ENCODE peak calls at places on chromosomes 16 and 17, in five cellular contexts. P is lung; I is left ventricle myocardium inferior; W is hepatocyte; Q is CD8-positive, alpha-beta T cell. K is an unnamed sample. For H3K4me1, the result is how much of the 10 kb centered on the place peaks cover.

GRCh38 chr16:50153648-50154368 is 702 bp downstream of the TENT4B start:
- DNase-seq in P (no peak), I (peak), W (no peak), Q (no peak), K (no peak)

GRCh38 chr16:24848065-24848464 is 2.3 kb downstream of the SLC5A11 start:
- DNase-seq in P (no peak), I (no peak), W (no peak), Q (no peak), K (no peak)

GRCh38 chr16:52470601-52471000 is 76.3 kb downstream of the TOX3 start:
- DNase-seq in P (no peak), I (no peak), W (no peak), Q (no peak), K (no peak)

GRCh38 chr17:80859004-80859941 is 132.4 kb upstream of the CHMP6 start:
- DNase-seq in P (peak), I (peak), W (peak), Q (no peak), K (peak)

GRCh38 chr17:80916246-80916645 is 75.4 kb upstream of the CHMP6 start:
- DNase-seq in P (no peak), I (no peak), W (no peak), Q (no peak), K (no peak)

GRCh38 chr16:79801550-79802090 is 201.1 kb upstream of the MAF start:
- DNase-seq in P (no peak), I (no peak), W (no peak), Q (no peak), K (no peak)

GRCh38 chr17:56934280-56934679 is 20.4 kb upstream of the TRIM25 start:
- DNase-seq in P (no peak), I (no peak), W (no peak), Q (no peak), K (no peak)

GRCh38 chr17:32449963-32450362 is 5.7 kb downstream of the PSMD11 start:
- DNase-seq in P (no peak), I (no peak), W (no peak), Q (no peak), K (no peak)

GRCh38 chr16:324451-325334 is 27.8 kb downstream of the AXIN1 start:
- DNase-seq in P (no peak), I (peak), W (peak), Q (peak), K (peak)

GRCh38 chr16:77679901-77680300 is 42.4 kb upstream of the NUDT7 start:
- DNase-seq in P (no peak), I (no peak), W (no peak), Q (no peak), K (no peak)

GRCh38 chr17:73211745-73212144 is 18.9 kb downstream of the COG1 start:
- DNase-seq in P (no peak), I (no peak), W (no peak), Q (peak), K (no peak)

GRCh38 chr16:80047796-80048649 is 447.5 kb upstream of the MAF start:
- DNase-seq in P (no peak), I (no peak), W (no peak), Q (no peak), K (no peak)

DNA sequence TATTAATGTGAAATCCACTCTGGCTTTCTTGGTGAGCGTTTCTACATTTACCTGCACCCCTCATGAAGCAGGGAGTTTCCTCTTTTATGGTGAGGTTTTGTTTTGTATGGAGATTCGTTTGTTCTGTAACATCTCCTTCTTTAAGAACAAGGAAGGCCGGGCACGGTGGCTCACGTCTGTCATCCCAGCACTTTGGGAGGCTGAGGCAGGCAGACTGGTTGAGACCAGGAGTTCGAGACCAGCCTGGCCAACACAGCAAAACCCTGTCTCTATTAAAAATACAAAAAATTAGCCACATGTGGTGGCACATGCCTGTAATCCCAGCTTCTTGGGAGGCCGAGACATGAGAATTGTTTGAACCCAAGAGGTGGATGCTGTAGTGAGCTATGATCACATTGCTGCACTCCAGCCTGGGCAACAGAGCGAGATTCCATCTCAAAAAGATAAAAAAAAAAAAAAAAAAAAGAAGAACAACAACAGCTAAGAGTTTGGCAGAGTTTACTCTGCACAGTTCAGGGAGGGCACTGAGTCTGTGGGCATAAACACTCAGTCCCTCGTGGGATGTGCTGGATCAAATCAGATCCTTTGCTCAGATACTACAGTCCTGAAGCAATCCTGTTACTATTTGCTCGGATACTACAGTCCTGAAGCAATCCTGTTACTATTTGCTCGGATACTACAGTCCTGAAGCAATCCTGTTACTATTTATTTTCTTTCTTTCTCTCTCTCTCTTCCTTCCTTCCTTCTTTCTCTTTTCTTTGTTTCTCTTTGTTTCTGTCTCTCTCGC is 28.9 kb downstream of the ADCY9 start:
- DNase-seq in P (no peak), I (no peak), W (no peak), Q (no peak), K (no peak)
- H3K4me1 ChIP-seq in P (under half), I (half or more), W (under half), Q (under half), K (under half)

DNA sequence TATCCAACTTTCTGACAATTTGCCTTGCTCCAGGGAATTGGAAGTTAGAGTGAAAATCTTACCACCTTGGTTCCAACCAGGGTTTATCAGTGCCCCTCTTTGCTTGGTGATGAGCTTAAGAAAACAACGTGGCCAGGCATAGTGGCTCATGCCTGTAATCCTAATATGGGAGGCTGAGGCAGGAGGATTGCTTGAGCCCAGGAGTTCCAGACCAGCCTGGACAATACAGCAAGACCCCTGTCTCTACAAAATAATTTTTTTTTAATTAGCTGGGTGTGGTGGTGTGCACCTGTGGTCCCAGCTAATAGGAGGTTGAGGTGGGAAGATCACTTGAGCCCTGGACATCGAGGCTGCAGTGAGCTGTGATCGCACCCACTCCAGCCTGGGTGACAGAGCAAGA is 21.4 kb downstream of the SLC7A6 start:
- DNase-seq in P (no peak), I (no peak), W (no peak), Q (no peak), K (no peak)
- H3K4me3 ChIP-seq in P (no peak), I (no peak), W (no peak), Q (peak), K (no peak)

GRCh38 chr17:82875418-82875856 is 35.6 kb upstream of the ZNF750 start:
- DNase-seq in P (peak), I (no peak), W (peak), Q (no peak), K (no peak)
- H3K27ac ChIP-seq in P (peak), I (peak), W (peak), Q (no peak), K (no peak)

DNA sequence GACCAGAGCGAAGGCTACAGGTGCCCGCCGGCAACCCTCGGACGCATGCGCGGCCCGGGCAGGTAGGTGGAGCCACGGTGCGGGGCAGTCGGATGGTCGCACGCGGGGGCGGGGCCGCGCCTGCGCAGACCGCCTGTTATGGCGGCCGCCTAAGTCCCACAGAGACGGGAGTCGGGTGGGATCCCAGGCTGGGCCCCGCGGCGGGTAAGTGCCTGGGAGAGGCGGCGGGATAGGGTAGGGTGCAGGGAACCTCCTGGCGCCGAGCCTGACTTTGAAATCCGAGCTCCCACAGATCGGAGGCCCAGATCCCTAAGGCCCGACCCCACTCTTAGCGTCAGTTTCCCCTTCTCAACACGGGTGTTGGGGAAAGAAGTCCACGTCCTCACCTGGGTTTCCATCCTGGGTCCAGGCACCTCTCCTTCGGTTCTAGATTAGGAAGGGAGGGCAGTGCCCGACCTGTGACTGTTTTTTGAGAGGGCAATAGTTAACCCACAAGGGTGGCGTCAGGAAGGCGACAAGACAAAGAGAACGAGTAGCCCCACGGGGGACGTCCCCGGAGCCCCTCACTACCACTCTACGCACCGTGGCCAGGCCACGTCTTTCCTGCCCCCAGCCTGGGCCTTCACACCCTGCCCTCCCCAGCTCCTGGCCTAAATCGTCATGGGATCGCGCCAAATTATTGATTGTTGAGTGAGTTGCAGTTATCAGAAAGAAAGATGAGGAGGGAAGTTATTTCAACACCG is at the start of gene METTL22:
- DNase-seq in P (peak), I (peak), W (peak), Q (peak), K (peak)
- H3K4me1 ChIP-seq in P (under half), I (under half), W (under half), Q (under half), K (under half)

K was measured in small intestine.